ENCODE peak calls at places on chromosomes 16 and 17, in six cellular contexts. I is OCI-LY7, B is thoracic aorta, H is body of pancreas, L is left lung, T is astrocyte. K is an unnamed sample. For H3K4me1, the result is how much of the 10 kb centered on the place peaks cover.

GRCh38 chr17:42784811-42785592 is 4.6 kb downstream of the WNK4 start:
- DNase-seq in I (no peak), H (no peak), L (peak), T (no peak), B (no peak), K (no peak)

GRCh38 chr16:88505405-88506082 is 52.5 kb downstream of the ZFPM1 start:
- DNase-seq in H (peak), T (no peak), L (no peak), I (peak), B (no peak), K (peak)

GRCh38 chr17:65219124-65219523 is 82.0 kb downstream of the RGS9 start:
- DNase-seq in H (no peak), B (no peak), I (no peak), T (no peak), L (no peak), K (no peak)

GRCh38 chr16:11407047-11407982 is 62.1 kb downstream of the RMI2 start:
- DNase-seq in L (no peak), I (peak), T (peak), B (peak), H (peak), K (peak)

GRCh38 chr17:16442594-16443389 is 27.4 kb downstream of the TRPV2 start:
- DNase-seq in T (no peak), I (no peak), B (no peak), H (no peak), L (no peak), K (no peak)

GRCh38 chr17:7573324-7574080 is 5.9 kb upstream of the CD68 start:
- DNase-seq in B (peak), T (peak), I (peak), L (peak), H (peak), K (peak)

GRCh38 chr17:64950871-64951270 is 31.6 kb upstream of the LRRC37A3 start:
- DNase-seq in T (no peak), I (no peak), B (no peak), H (no peak), L (no peak), K (no peak)

GRCh38 chr17:31877911-31878702 is 19.1 kb upstream of the COPRS start:
- DNase-seq in H (no peak), I (no peak), L (no peak), T (peak), B (no peak), K (peak)

GRCh38 chr17:17070931-17071330 is 28.7 kb downstream of the MPRIP start:
- DNase-seq in B (no peak), I (no peak), L (no peak), T (no peak), H (no peak), K (no peak)

GRCh38 chr17:69417545-69418483 is 3.3 kb downstream of the MAP2K6 start:
- DNase-seq in L (no peak), H (no peak), I (no peak), T (no peak), B (no peak), K (no peak)

GRCh38 chr17:71855000-71855399 is 265.8 kb upstream of the SOX9 start:
- DNase-seq in L (no peak), B (no peak), T (no peak), I (no peak), H (no peak), K (no peak)

GRCh38 chr17:37098910-37099664 is 150.3 kb downstream of the AATF start:
- DNase-seq in H (no peak), T (no peak), L (no peak), B (no peak), I (no peak), K (no peak)

GRCh38 chr17:70608193-70608592 is 438.9 kb downstream of the KCNJ2 start:
- DNase-seq in L (no peak), T (peak), B (no peak), I (no peak), H (no peak), K (no peak)

GRCh38 chr16:68249361-68249760 is 4.2 kb downstream of the PLA2G15 start:
- DNase-seq in I (no peak), B (no peak), L (no peak), T (no peak), H (no peak), K (no peak)

GRCh38 chr17:80109713-80110446 is 8.5 kb downstream of the GAA start:
- DNase-seq in H (no peak), L (no peak), B (no peak), T (no peak), I (no peak), K (no peak)

GRCh38 chr17:4318596-4318995 is 47.9 kb downstream of the UBE2G1 start:
- DNase-seq in B (no peak), L (no peak), I (no peak), T (no peak), H (no peak), K (no peak)

GRCh38 chr17:81859906-81860755 is at the start of gene P4HB:
- DNase-seq in T (no peak), H (no peak), B (no peak), I (peak), L (peak), K (no peak)

DNA sequence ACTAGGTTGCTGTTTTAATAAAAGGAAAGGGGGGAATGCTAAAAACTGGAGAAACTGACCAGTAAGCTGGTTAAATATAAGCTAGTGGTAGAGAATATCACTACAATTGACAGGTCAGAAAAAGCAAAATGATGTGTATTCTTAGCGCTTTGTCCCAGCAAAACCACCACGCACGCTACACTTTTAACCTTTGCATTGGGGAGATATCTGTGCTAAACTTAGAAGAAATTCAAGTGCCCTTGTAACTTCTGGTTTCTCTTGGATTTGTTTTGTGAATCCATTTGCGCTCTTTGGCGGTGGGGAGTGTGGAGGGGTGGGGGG is 1.4 kb downstream of the GAN start:
- DNase-seq in B (no peak), T (no peak), I (no peak), L (no peak), H (no peak), K (no peak)
- H3K27ac ChIP-seq in B (no peak), T (no peak), I (no peak), L (no peak), H (no peak), K (no peak)

GRCh38 chr17:40560592-40561293 is 4.5 kb downstream of the CCR7 start:
- DNase-seq in L (no peak), T (peak), H (no peak), I (peak), B (no peak), K (peak)
- H3K4me1 ChIP-seq in L (under half), T (under half), H (under half), I (half or more), B (under half), K (half or more)

GRCh38 chr17:39701012-39701783 is 1.3 kb downstream of the ERBB2 start:
- DNase-seq in T (no peak), I (no peak), H (peak), L (peak), B (no peak), K (no peak)
- H3K27ac ChIP-seq in T (no peak), I (no peak), H (peak), L (no peak), B (peak), K (no peak)

GRCh38 chr16:74601131-74601871 is 5.6 kb downstream of the GLG1 start:
- DNase-seq in H (no peak), B (no peak), I (no peak), T (no peak), L (no peak), K (peak)
- H3K4me1 ChIP-seq in H (half or more), B (under half), I (under half), T (under half), L (half or more), K (half or more)

GRCh38 chr17:38798614-38799500 is 499 bp downstream of the PIP4K2B start:
- DNase-seq in H (peak), T (peak), L (peak), B (peak), I (no peak), K (no peak)

GRCh38 chr17:38799501-38800236 is at the start of gene PIP4K2B:
- DNase-seq in H (peak), T (peak), I (peak), L (peak), B (peak), K (peak)

GRCh38 chr17:38797091-38797490 is 2.3 kb downstream of the PIP4K2B start:
- DNase-seq in T (peak), I (no peak), L (no peak), B (no peak), H (no peak), K (no peak)

GRCh38 chr17:38796451-38796850 is 2.9 kb downstream of the PIP4K2B start:
- DNase-seq in B (no peak), I (no peak), T (no peak), L (no peak), H (no peak), K (no peak)

GRCh38 chr17:38797828-38798227 is 1.5 kb downstream of the PIP4K2B start:
- DNase-seq in H (no peak), L (no peak), B (no peak), T (no peak), I (no peak), K (no peak)
- H3K27ac ChIP-seq in H (no peak), L (peak), B (peak), T (no peak), I (no peak), K (peak)

GRCh38 chr17:39095309-39095686 is 56.1 kb downstream of the PLXDC1 start:
- DNase-seq in H (peak), T (no peak), B (no peak), L (no peak), I (no peak), K (no peak)
- H3K4me1 ChIP-seq in H (under half), T (under half), B (under half), L (under half), I (half or more), K (half or more)

GRCh38 chr16:84725481-84726078 is 25.8 kb downstream of the USP10 start:
- DNase-seq in T (no peak), B (no peak), I (no peak), H (no peak), L (no peak), K (no peak)
- H3K27ac ChIP-seq in T (no peak), B (no peak), I (peak), H (no peak), L (no peak), K (no peak)